ENCODE peak calls at places on chromosomes 5 and 9, in nine cellular contexts. H, E, L, M, V, N, J, R and Z are unnamed samples.

GRCh38 chr9:112784020-112784788 is 33.6 kb downstream of the SNX30 start:
- DNase-seq in H (peak), E (no peak), L (no peak), M (no peak), V (no peak), N (peak), J (no peak), R (peak), Z (no peak)

GRCh38 chr9:82991684-82992083 is 71.3 kb downstream of the RASEF start:
- DNase-seq in H (no peak), E (no peak), L (no peak), M (no peak), V (no peak), N (peak), J (no peak), R (no peak), Z (no peak)

GRCh38 chr5:38607930-38608545 is 51.6 kb upstream of the LIFR start:
- DNase-seq in H (peak), E (no peak), L (no peak), M (no peak), V (peak), N (peak), J (no peak), R (no peak), Z (no peak)

GRCh38 chr5:26802944-26803343 is 235.4 kb downstream of the CDH9 start:
- DNase-seq in H (no peak), E (no peak), L (no peak), M (no peak), V (no peak), N (no peak), J (no peak), R (no peak), Z (no peak)

GRCh38 chr5:36908544-36909260 is 32.1 kb downstream of the NIPBL start:
- DNase-seq in H (no peak), E (no peak), L (no peak), M (no peak), V (no peak), N (peak), J (no peak), R (no peak), Z (no peak)

GRCh38 chr9:136626066-136626725 is 36.5 kb upstream of the EGFL7 start:
- DNase-seq in H (no peak), E (peak), L (no peak), M (no peak), V (no peak), N (no peak), J (no peak), R (no peak), Z (no peak)

GRCh38 chr5:142323480-142324376 is 1.1 kb downstream of the SPRY4 start:
- DNase-seq in H (peak), E (peak), L (no peak), M (no peak), V (peak), N (peak), J (peak), R (no peak), Z (peak)

GRCh38 chr5:178211095-178212048 is 7.0 kb downstream of the HNRNPAB start:
- DNase-seq in H (no peak), E (no peak), L (no peak), M (no peak), V (no peak), N (no peak), J (peak), R (no peak), Z (no peak)